ENCODE peak calls at places on chromosomes 4 and X, in five cellular contexts. One of them, this sample, is unnamed. For H3K4me1, the result is how much of the 10 kb centered on the place peaks cover.

GRCh38 chrX:152897216-152898144 is at the start of gene ZNF185:
- DNase-seq in neural progenitor cell: peak
- DNase-seq in astrocyte: peak
- DNase-seq in A549: peak
- DNase-seq in effector memory CD4-positive, alpha-beta T cell: no peak
- DNase-seq in this sample: no peak

GRCh38 chr4:61675464-61675863 is 475.3 kb downstream of the ADGRL3 start:
- DNase-seq in neural progenitor cell: no peak
- DNase-seq in astrocyte: no peak
- DNase-seq in A549: no peak
- DNase-seq in effector memory CD4-positive, alpha-beta T cell: no peak
- DNase-seq in this sample: no peak

GRCh38 chr4:158195297-158195696 is 15.0 kb upstream of the TMEM144 start:
- DNase-seq in neural progenitor cell: no peak
- DNase-seq in astrocyte: no peak
- DNase-seq in A549: no peak
- DNase-seq in effector memory CD4-positive, alpha-beta T cell: no peak
- DNase-seq in this sample: no peak

GRCh38 chrX:105502336-105502735 is 281.8 kb upstream of the TEX13A start:
- DNase-seq in neural progenitor cell: no peak
- DNase-seq in astrocyte: peak
- DNase-seq in A549: no peak
- DNase-seq in effector memory CD4-positive, alpha-beta T cell: no peak
- DNase-seq in this sample: no peak

GRCh38 chr4:74218201-74218600 is 60.3 kb downstream of the MTHFD2L start:
- DNase-seq in neural progenitor cell: no peak
- DNase-seq in astrocyte: peak
- DNase-seq in A549: no peak
- DNase-seq in effector memory CD4-positive, alpha-beta T cell: no peak
- DNase-seq in this sample: no peak

GRCh38 chr4:98469776-98470175 is 188.6 kb downstream of the TSPAN5 start:
- DNase-seq in neural progenitor cell: no peak
- DNase-seq in astrocyte: no peak
- DNase-seq in A549: no peak
- DNase-seq in effector memory CD4-positive, alpha-beta T cell: no peak
- DNase-seq in this sample: no peak

GRCh38 chrX:6244666-6245065 is 16.0 kb upstream of the NLGN4X start:
- DNase-seq in neural progenitor cell: no peak
- DNase-seq in astrocyte: no peak
- DNase-seq in A549: no peak
- DNase-seq in effector memory CD4-positive, alpha-beta T cell: no peak
- DNase-seq in this sample: no peak

GRCh38 chr4:125961626-125962025 is 646.9 kb downstream of the FAT4 start:
- DNase-seq in neural progenitor cell: no peak
- DNase-seq in astrocyte: no peak
- DNase-seq in A549: no peak
- DNase-seq in effector memory CD4-positive, alpha-beta T cell: no peak
- DNase-seq in this sample: no peak

GRCh38 chr4:177320721-177321120 is 11.0 kb downstream of the NEIL3 start:
- DNase-seq in neural progenitor cell: no peak
- DNase-seq in astrocyte: no peak
- DNase-seq in A549: no peak
- DNase-seq in effector memory CD4-positive, alpha-beta T cell: no peak
- DNase-seq in this sample: no peak

GRCh38 chr4:996030-996993 is 3.1 kb upstream of the SLC26A1 start:
- DNase-seq in neural progenitor cell: no peak
- DNase-seq in astrocyte: no peak
- DNase-seq in A549: no peak
- DNase-seq in effector memory CD4-positive, alpha-beta T cell: no peak
- DNase-seq in this sample: no peak

GRCh38 chr4:143559757-143560147 is 46.2 kb downstream of the SMARCA5 start:
- DNase-seq in neural progenitor cell: no peak
- DNase-seq in astrocyte: no peak
- DNase-seq in A549: no peak
- DNase-seq in effector memory CD4-positive, alpha-beta T cell: no peak
- DNase-seq in this sample: no peak

GRCh38 chr4:139014391-139015268 is 951 bp upstream of the NOCT start:
- DNase-seq in neural progenitor cell: no peak
- DNase-seq in astrocyte: peak
- DNase-seq in A549: peak
- DNase-seq in effector memory CD4-positive, alpha-beta T cell: no peak
- DNase-seq in this sample: no peak

GRCh38 chr4:180557348-180557747 is 1685.9 kb upstream of the TENM3 start:
- DNase-seq in neural progenitor cell: no peak
- DNase-seq in astrocyte: no peak
- DNase-seq in A549: peak
- DNase-seq in effector memory CD4-positive, alpha-beta T cell: no peak
- DNase-seq in this sample: no peak

GRCh38 chr4:54930226-54930625 is 195.2 kb downstream of the KDR start:
- DNase-seq in neural progenitor cell: no peak
- DNase-seq in astrocyte: peak
- DNase-seq in A549: no peak
- DNase-seq in effector memory CD4-positive, alpha-beta T cell: no peak
- DNase-seq in this sample: no peak

GRCh38 chrX:111041018-111041462 is 55.0 kb upstream of the PAK3 start:
- DNase-seq in neural progenitor cell: peak
- DNase-seq in astrocyte: peak
- DNase-seq in A549: no peak
- DNase-seq in effector memory CD4-positive, alpha-beta T cell: no peak
- DNase-seq in this sample: peak

GRCh38 chrX:148380614-148381561 is 119.5 kb upstream of the AFF2 start:
- DNase-seq in neural progenitor cell: no peak
- DNase-seq in astrocyte: peak
- DNase-seq in A549: no peak
- DNase-seq in effector memory CD4-positive, alpha-beta T cell: no peak
- DNase-seq in this sample: peak

GRCh38 chrX:123846598-123847038 is 13.2 kb upstream of the XIAP start:
- DNase-seq in neural progenitor cell: no peak
- DNase-seq in astrocyte: peak
- DNase-seq in A549: no peak
- DNase-seq in effector memory CD4-positive, alpha-beta T cell: no peak
- DNase-seq in this sample: no peak

GRCh38 chr4:14667624-14668295 is 334.5 kb upstream of the CPEB2 start:
- DNase-seq in neural progenitor cell: no peak
- DNase-seq in astrocyte: no peak
- DNase-seq in A549: no peak
- DNase-seq in effector memory CD4-positive, alpha-beta T cell: no peak
- DNase-seq in this sample: no peak

GRCh38 chr4:71449040-71449439 is 110.2 kb downstream of the SLC4A4 start:
- DNase-seq in neural progenitor cell: no peak
- DNase-seq in astrocyte: no peak
- DNase-seq in A549: no peak
- DNase-seq in effector memory CD4-positive, alpha-beta T cell: no peak
- DNase-seq in this sample: no peak

GRCh38 chr4:184826315-184827266 is 823 bp upstream of the ACSL1 start:
- DNase-seq in neural progenitor cell: peak
- DNase-seq in astrocyte: no peak
- DNase-seq in A549: no peak
- DNase-seq in effector memory CD4-positive, alpha-beta T cell: peak
- DNase-seq in this sample: peak

GRCh38 chrX:153926863-153927685 is 1.0 kb upstream of the ARHGAP4 start:
- DNase-seq in neural progenitor cell: peak
- DNase-seq in astrocyte: peak
- DNase-seq in A549: no peak
- DNase-seq in effector memory CD4-positive, alpha-beta T cell: peak
- DNase-seq in this sample: peak

GRCh38 chrX:9252182-9252581 is 212.7 kb upstream of the TBL1X start:
- DNase-seq in neural progenitor cell: no peak
- DNase-seq in astrocyte: no peak
- DNase-seq in A549: no peak
- DNase-seq in effector memory CD4-positive, alpha-beta T cell: no peak
- DNase-seq in this sample: no peak

GRCh38 chr4:84238247-84239090 is 260.6 kb downstream of the NKX6-1 start:
- DNase-seq in neural progenitor cell: no peak
- DNase-seq in astrocyte: peak
- DNase-seq in A549: no peak
- DNase-seq in effector memory CD4-positive, alpha-beta T cell: no peak
- DNase-seq in this sample: no peak

GRCh38 chrX:148854351-148854750 is 353.9 kb downstream of the AFF2 start:
- DNase-seq in neural progenitor cell: no peak
- DNase-seq in astrocyte: peak
- DNase-seq in A549: no peak
- DNase-seq in effector memory CD4-positive, alpha-beta T cell: no peak
- DNase-seq in this sample: no peak

GRCh38 chr4:172688536-172688935 is 480.1 kb upstream of the GALNT7 start:
- DNase-seq in neural progenitor cell: no peak
- DNase-seq in astrocyte: no peak
- DNase-seq in A549: no peak
- DNase-seq in effector memory CD4-positive, alpha-beta T cell: no peak
- DNase-seq in this sample: no peak

GRCh38 chr4:3489451-3489962 is 26.4 kb downstream of the DOK7 start:
- DNase-seq in neural progenitor cell: peak
- DNase-seq in astrocyte: no peak
- DNase-seq in A549: no peak
- DNase-seq in effector memory CD4-positive, alpha-beta T cell: no peak
- DNase-seq in this sample: no peak
- H3K4me1 ChIP-seq in neural progenitor cell: under half
- H3K4me1 ChIP-seq in astrocyte: under half
- H3K4me1 ChIP-seq in A549: under half
- H3K4me1 ChIP-seq in effector memory CD4-positive, alpha-beta T cell: under half
- H3K4me1 ChIP-seq in this sample: under half

DNA sequence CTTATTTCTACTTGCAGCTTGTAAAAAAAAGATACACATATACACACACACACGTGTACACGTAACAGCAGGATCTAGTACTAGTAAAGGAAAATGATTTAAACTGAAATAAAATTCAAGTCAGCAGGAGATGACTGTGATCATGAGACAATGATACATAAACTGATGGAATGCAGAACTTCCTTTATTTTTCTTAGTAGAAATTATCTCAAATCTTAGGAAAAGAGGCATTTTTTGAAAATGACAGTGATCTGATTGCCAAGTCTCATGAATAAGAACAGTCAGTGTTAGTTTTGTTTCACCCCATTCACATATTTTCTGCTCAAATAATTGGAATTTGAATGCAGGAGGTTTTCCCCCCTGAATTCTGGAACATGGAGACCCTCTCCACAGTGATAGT is 11.2 kb downstream of the APBB2 start:
- DNase-seq in neural progenitor cell: no peak
- DNase-seq in astrocyte: peak
- DNase-seq in A549: no peak
- DNase-seq in effector memory CD4-positive, alpha-beta T cell: no peak
- DNase-seq in this sample: no peak
- H3K4me1 ChIP-seq in neural progenitor cell: under half
- H3K4me1 ChIP-seq in astrocyte: under half
- H3K4me1 ChIP-seq in A549: under half
- H3K4me1 ChIP-seq in effector memory CD4-positive, alpha-beta T cell: under half
- H3K4me1 ChIP-seq in this sample: under half

GRCh38 chr4:156781852-156782251 is 189.7 kb downstream of the PDGFC start:
- DNase-seq in neural progenitor cell: no peak
- DNase-seq in astrocyte: peak
- DNase-seq in A549: no peak
- DNase-seq in effector memory CD4-positive, alpha-beta T cell: no peak
- DNase-seq in this sample: no peak
- H3K4me1 ChIP-seq in neural progenitor cell: under half
- H3K4me1 ChIP-seq in astrocyte: under half
- H3K4me1 ChIP-seq in A549: under half
- H3K4me1 ChIP-seq in effector memory CD4-positive, alpha-beta T cell: under half
- H3K4me1 ChIP-seq in this sample: under half

GRCh38 chr4:48342559-48342878 is 1.2 kb downstream of the SLAIN2 start:
- DNase-seq in neural progenitor cell: no peak
- DNase-seq in astrocyte: no peak
- DNase-seq in A549: no peak
- DNase-seq in effector memory CD4-positive, alpha-beta T cell: peak
- DNase-seq in this sample: no peak
- H3K4me1 ChIP-seq in neural progenitor cell: under half
- H3K4me1 ChIP-seq in astrocyte: under half
- H3K4me1 ChIP-seq in A549: under half
- H3K4me1 ChIP-seq in effector memory CD4-positive, alpha-beta T cell: under half
- H3K4me1 ChIP-seq in this sample: half or more

GRCh38 chr4:8441499-8442091 is 1.0 kb downstream of the TRMT44 start:
- DNase-seq in neural progenitor cell: no peak
- DNase-seq in astrocyte: no peak
- DNase-seq in A549: no peak
- DNase-seq in effector memory CD4-positive, alpha-beta T cell: no peak
- DNase-seq in this sample: no peak

GRCh38 chr4:8440491-8441311 is at the start of the genes ACOX3 and TRMT44:
- DNase-seq in neural progenitor cell: peak
- DNase-seq in astrocyte: peak
- DNase-seq in A549: peak
- DNase-seq in effector memory CD4-positive, alpha-beta T cell: peak
- DNase-seq in this sample: peak

GRCh38 chr4:8438743-8439142 is 1.8 kb downstream of the ACOX3 start:
- DNase-seq in neural progenitor cell: no peak
- DNase-seq in astrocyte: no peak
- DNase-seq in A549: no peak
- DNase-seq in effector memory CD4-positive, alpha-beta T cell: no peak
- DNase-seq in this sample: no peak

GRCh38 chr4:8439914-8440490 is 521 bp downstream of the ACOX3 start:
- DNase-seq in neural progenitor cell: peak
- DNase-seq in astrocyte: no peak
- DNase-seq in A549: no peak
- DNase-seq in effector memory CD4-positive, alpha-beta T cell: no peak
- DNase-seq in this sample: no peak

GRCh38 chr4:8439168-8439567 is 1.4 kb downstream of the ACOX3 start:
- DNase-seq in neural progenitor cell: no peak
- DNase-seq in astrocyte: no peak
- DNase-seq in A549: no peak
- DNase-seq in effector memory CD4-positive, alpha-beta T cell: no peak
- DNase-seq in this sample: no peak
- H3K4me1 ChIP-seq in neural progenitor cell: under half
- H3K4me1 ChIP-seq in astrocyte: under half
- H3K4me1 ChIP-seq in A549: under half
- H3K4me1 ChIP-seq in effector memory CD4-positive, alpha-beta T cell: under half
- H3K4me1 ChIP-seq in this sample: under half

This sample was measured in CD8-positive, alpha-beta memory T cell.